ENCODE peak calls at places on chromosomes 4 and X, in four cellular contexts. One of them, this sample, is unnamed.

GRCh38 chrX:22424919-22425318 is 152.2 kb downstream of the CBLL2 start:
- DNase-seq in astrocyte of the spinal cord: no peak
- DNase-seq in glutamatergic neuron: no peak
- DNase-seq in ascending aorta: no peak
- DNase-seq in this sample: no peak

GRCh38 chrX:4550018-4550417 is 836.6 kb upstream of the PRKX start:
- DNase-seq in astrocyte of the spinal cord: no peak
- DNase-seq in glutamatergic neuron: no peak
- DNase-seq in ascending aorta: no peak
- DNase-seq in this sample: no peak

GRCh38 chrX:56281789-56282188 is 49.6 kb downstream of the KLF8 start:
- DNase-seq in astrocyte of the spinal cord: peak; percentile 4
- DNase-seq in glutamatergic neuron: no peak
- DNase-seq in ascending aorta: no peak
- DNase-seq in this sample: no peak

GRCh38 chr4:144709159-144709558 is 63.2 kb downstream of the HHIP start:
- DNase-seq in astrocyte of the spinal cord: peak; percentile 94
- DNase-seq in glutamatergic neuron: no peak
- DNase-seq in ascending aorta: no peak
- DNase-seq in this sample: no peak

GRCh38 chrX:120791013-120791643 is 84.5 kb downstream of the CT47B1 start:
- DNase-seq in astrocyte of the spinal cord: peak; percentile 80
- DNase-seq in glutamatergic neuron: no peak
- DNase-seq in ascending aorta: peak; percentile 75
- DNase-seq in this sample: peak; percentile 25

GRCh38 chr4:113502476-113502875 is 259.1 kb downstream of the CAMK2D start:
- DNase-seq in astrocyte of the spinal cord: no peak
- DNase-seq in glutamatergic neuron: no peak
- DNase-seq in ascending aorta: no peak
- DNase-seq in this sample: no peak

GRCh38 chrX:84340981-84341380 is 153.0 kb upstream of the RPS6KA6 start:
- DNase-seq in astrocyte of the spinal cord: peak; percentile 39
- DNase-seq in glutamatergic neuron: no peak
- DNase-seq in ascending aorta: no peak
- DNase-seq in this sample: no peak

GRCh38 chrX:68462197-68462596 is 28.9 kb upstream of the OPHN1 start:
- DNase-seq in astrocyte of the spinal cord: peak; percentile 23
- DNase-seq in glutamatergic neuron: no peak
- DNase-seq in ascending aorta: no peak
- DNase-seq in this sample: no peak

GRCh38 chr4:163121689-163122088 is 45.0 kb downstream of the NAF1 start:
- DNase-seq in astrocyte of the spinal cord: peak; percentile 8
- DNase-seq in glutamatergic neuron: no peak
- DNase-seq in ascending aorta: no peak
- DNase-seq in this sample: no peak

GRCh38 chr4:110623710-110624015 is 786 bp upstream of the PITX2 start:
- DNase-seq in astrocyte of the spinal cord: no peak
- DNase-seq in glutamatergic neuron: no peak
- DNase-seq in ascending aorta: no peak
- DNase-seq in this sample: no peak

GRCh38 chr4:3759236-3759635 is 6.9 kb upstream of the ADRA2C start:
- DNase-seq in astrocyte of the spinal cord: no peak
- DNase-seq in glutamatergic neuron: no peak
- DNase-seq in ascending aorta: no peak
- DNase-seq in this sample: no peak

GRCh38 chr4:104064650-104065577 is 345.1 kb upstream of the TACR3 start:
- DNase-seq in astrocyte of the spinal cord: peak; percentile 53
- DNase-seq in glutamatergic neuron: peak; percentile 70
- DNase-seq in ascending aorta: no peak
- DNase-seq in this sample: no peak
- TF ChIP-seq CTCF in astrocyte of the spinal cord: peak; percentile 55
- TF ChIP-seq CTCF in glutamatergic neuron: peak; percentile 85
- TF ChIP-seq CTCF in ascending aorta: no peak
- TF ChIP-seq CTCF in this sample: no peak

GRCh38 chr4:186032259-186032658 is 36.7 kb upstream of the TLR3 start:
- DNase-seq in astrocyte of the spinal cord: no peak
- DNase-seq in glutamatergic neuron: no peak
- DNase-seq in ascending aorta: no peak
- DNase-seq in this sample: no peak
- TF ChIP-seq CTCF in astrocyte of the spinal cord: peak; percentile 28
- TF ChIP-seq CTCF in glutamatergic neuron: no peak
- TF ChIP-seq CTCF in ascending aorta: no peak
- TF ChIP-seq CTCF in this sample: no peak

DNA sequence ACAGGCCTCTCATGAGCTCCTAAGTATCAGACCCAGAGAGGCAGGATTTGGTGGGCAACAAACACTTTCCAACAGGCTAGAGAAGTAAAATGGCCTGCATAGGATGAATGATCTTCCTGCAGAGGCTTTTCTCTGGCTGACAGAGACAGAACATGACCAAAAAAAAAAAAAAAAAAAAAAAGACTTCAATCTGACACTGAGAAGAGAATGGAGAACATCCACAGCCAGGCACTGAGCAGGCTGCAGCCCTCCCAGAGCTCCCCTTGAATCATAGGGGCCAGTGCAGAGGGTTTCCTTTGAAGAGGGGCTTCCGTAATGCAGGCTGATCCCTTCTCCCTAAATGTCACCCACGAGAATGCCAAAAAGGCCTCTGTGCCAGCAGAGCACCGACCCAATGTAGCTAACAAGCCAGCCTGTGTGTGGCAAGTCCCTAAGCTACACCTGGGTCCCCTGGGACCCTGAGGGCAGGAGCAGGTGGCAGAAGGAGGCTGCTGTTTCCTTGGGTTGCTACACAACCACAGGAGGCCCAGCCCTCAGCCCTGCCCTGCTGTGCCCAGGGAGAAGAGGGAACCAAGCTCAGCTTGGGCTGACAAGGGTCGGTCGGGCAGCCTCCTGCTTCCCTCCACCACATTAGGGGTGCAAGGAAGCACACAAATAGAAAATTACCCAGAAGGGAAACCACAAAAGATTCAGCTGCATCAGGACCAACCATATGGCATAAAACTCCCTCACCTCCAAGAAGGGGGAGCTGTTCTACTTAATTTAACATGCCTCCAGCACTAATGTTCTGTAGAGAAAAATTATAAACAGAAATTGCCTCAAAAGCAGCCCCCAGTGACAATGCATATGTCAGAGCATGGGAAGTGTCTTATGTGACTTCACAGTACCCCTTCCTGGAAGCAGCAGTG is 55.5 kb downstream of the MAP7D2 start:
- DNase-seq in astrocyte of the spinal cord: no peak
- DNase-seq in glutamatergic neuron: peak; percentile 16
- DNase-seq in ascending aorta: no peak
- DNase-seq in this sample: no peak
- TF ChIP-seq CTCF in astrocyte of the spinal cord: no peak
- TF ChIP-seq CTCF in glutamatergic neuron: no peak
- TF ChIP-seq CTCF in ascending aorta: no peak
- TF ChIP-seq CTCF in this sample: no peak

GRCh38 chrX:111100191-111100590 is 4.2 kb downstream of the PAK3 start:
- DNase-seq in astrocyte of the spinal cord: peak; percentile 35
- DNase-seq in glutamatergic neuron: peak; percentile 29
- DNase-seq in ascending aorta: no peak
- DNase-seq in this sample: no peak
- TF ChIP-seq CTCF in astrocyte of the spinal cord: peak; percentile 48
- TF ChIP-seq CTCF in glutamatergic neuron: peak; percentile 42
- TF ChIP-seq CTCF in ascending aorta: no peak
- TF ChIP-seq CTCF in this sample: no peak

DNA sequence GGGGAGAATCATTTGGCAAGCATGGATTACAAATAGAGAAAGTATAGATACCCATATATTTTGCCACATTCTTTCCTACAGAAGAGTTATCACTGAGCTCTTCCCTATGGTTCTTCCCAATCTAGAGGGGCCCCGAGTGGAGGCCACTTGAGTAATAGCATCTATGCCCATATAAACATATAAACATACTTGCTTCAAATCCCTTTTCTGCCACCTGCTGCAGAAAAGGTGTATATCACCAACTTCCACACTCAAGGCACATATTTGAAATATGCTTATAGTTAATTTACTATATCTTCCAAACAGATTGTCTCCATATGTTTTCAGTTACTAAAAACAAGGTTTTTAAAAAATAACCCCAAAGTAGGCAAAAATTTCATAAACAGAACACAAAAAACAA is 642.8 kb upstream of the DIPK2B start:
- DNase-seq in astrocyte of the spinal cord: no peak
- DNase-seq in glutamatergic neuron: no peak
- DNase-seq in ascending aorta: no peak
- DNase-seq in this sample: no peak
- TF ChIP-seq CTCF in astrocyte of the spinal cord: no peak
- TF ChIP-seq CTCF in glutamatergic neuron: no peak
- TF ChIP-seq CTCF in ascending aorta: no peak
- TF ChIP-seq CTCF in this sample: no peak

GRCh38 chrX:70096052-70096451 is 33.8 kb downstream of the OTUD6A start:
- DNase-seq in astrocyte of the spinal cord: no peak
- DNase-seq in glutamatergic neuron: no peak
- DNase-seq in ascending aorta: no peak
- DNase-seq in this sample: no peak
- TF ChIP-seq CTCF in astrocyte of the spinal cord: peak; percentile 4
- TF ChIP-seq CTCF in glutamatergic neuron: no peak
- TF ChIP-seq CTCF in ascending aorta: no peak
- TF ChIP-seq CTCF in this sample: no peak

GRCh38 chrX:261167-261857 is 19.9 kb upstream of the PLCXD1 start:
- DNase-seq in astrocyte of the spinal cord: no peak
- DNase-seq in glutamatergic neuron: no peak
- DNase-seq in ascending aorta: peak; percentile 58
- DNase-seq in this sample: no peak
- TF ChIP-seq CTCF in astrocyte of the spinal cord: no peak
- TF ChIP-seq CTCF in glutamatergic neuron: no peak
- TF ChIP-seq CTCF in ascending aorta: no peak
- TF ChIP-seq CTCF in this sample: no peak